ENCODE peak calls at places on chromosomes 4 and X, in five cellular contexts. B, O, L, Q and Y are unnamed samples.
A peak's percentile ranks its signal among the peaks of the same experiment; 100 is the strongest.

GRCh38 chrX:8179653-8180052 is 8.6 kb upstream of the VCX2 start:
- DNase-seq in B (no peak), O (no peak), L (no peak), Q (no peak), Y (no peak)

GRCh38 chr4:186832906-186833305 is 109.2 kb upstream of the FAT1 start:
- DNase-seq in B (no peak), O (no peak), L (no peak), Q (no peak), Y (no peak)

GRCh38 chr4:73855406-73855805 is 2.3 kb downstream of the PF4V1 start:
- DNase-seq in B (no peak), O (no peak), L (no peak), Q (no peak), Y (no peak)

GRCh38 chr4:155759372-155760252 is 791 bp downstream of the GUCY1B1 start:
- DNase-seq in B (peak; percentile 48), O (peak; percentile 86), L (peak; percentile 25), Q (peak; percentile 23), Y (no peak)

GRCh38 chr4:86706923-86707597 is 112.9 kb downstream of the PTPN13 start:
- DNase-seq in B (no peak), O (no peak), L (no peak), Q (no peak), Y (no peak)

GRCh38 chr4:161249779-161250440 is 913.9 kb downstream of the FSTL5 start:
- DNase-seq in B (no peak), O (no peak), L (no peak), Q (no peak), Y (no peak)

GRCh38 chr4:4860803-4861591 is 1.5 kb downstream of the MSX1 start:
- DNase-seq in B (no peak), O (no peak), L (no peak), Q (no peak), Y (no peak)

GRCh38 chr4:106587558-106587957 is 219.0 kb upstream of the GIMD1 start:
- DNase-seq in B (no peak), O (no peak), L (no peak), Q (no peak), Y (no peak)

GRCh38 chr4:175584172-175584571 is 227.9 kb downstream of the GPM6A start:
- DNase-seq in B (no peak), O (no peak), L (no peak), Q (no peak), Y (no peak)

GRCh38 chr4:36043901-36044300 is 200.4 kb downstream of the ARAP2 start:
- DNase-seq in B (no peak), O (no peak), L (no peak), Q (no peak), Y (no peak)

GRCh38 chr4:52201705-52202104 is 150.6 kb downstream of the SPATA18 start:
- DNase-seq in B (no peak), O (no peak), L (no peak), Q (no peak), Y (no peak)

GRCh38 chrX:427812-428725 is 41.4 kb upstream of the PPP2R3B start:
- DNase-seq in B (no peak), O (no peak), L (no peak), Q (no peak), Y (no peak)

GRCh38 chr4:72312032-72312650 is 256.9 kb downstream of the ADAMTS3 start:
- DNase-seq in B (peak; percentile 59), O (no peak), L (peak; percentile 29), Q (peak; percentile 24), Y (no peak)

GRCh38 chr4:911871-912490 is 20.1 kb downstream of the GAK start:
- DNase-seq in B (no peak), O (peak; percentile 80), L (no peak), Q (peak; percentile 22), Y (no peak)

GRCh38 chrX:102624105-102624504 is 24.8 kb downstream of the ARMCX5 start:
- DNase-seq in B (no peak), O (no peak), L (no peak), Q (no peak), Y (no peak)

GRCh38 chr4:75779059-75779757 is 54.8 kb downstream of the USO1 start:
- DNase-seq in B (no peak), O (no peak), L (no peak), Q (no peak), Y (no peak)

GRCh38 chr4:25654031-25654970 is 1.4 kb upstream of the SLC34A2 start:
- DNase-seq in B (peak; percentile 62), O (peak; percentile 73), L (no peak), Q (no peak), Y (peak; percentile 54)

GRCh38 chrX:15500497-15500966 is at the start of gene BMX:
- DNase-seq in B (no peak), O (peak; percentile 82), L (no peak), Q (no peak), Y (no peak)

GRCh38 chr4:85603437-85604336 is 128.7 kb downstream of the ARHGAP24 start:
- DNase-seq in B (no peak), O (no peak), L (no peak), Q (no peak), Y (no peak)

GRCh38 chrX:144586756-144587155 is 660.5 kb upstream of the SPANXN1 start:
- DNase-seq in B (peak; percentile 31), O (no peak), L (no peak), Q (no peak), Y (no peak)

GRCh38 chrX:49754238-49754857 is 58.6 kb upstream of the PAGE1 start:
- DNase-seq in B (no peak), O (no peak), L (peak; percentile 46), Q (peak; percentile 14), Y (no peak)

GRCh38 chr4:152307669-152308068 is 228.2 kb downstream of the FBXW7 start:
- DNase-seq in B (no peak), O (no peak), L (no peak), Q (no peak), Y (no peak)

GRCh38 chr4:6368601-6369000 is 99.0 kb downstream of the WFS1 start:
- DNase-seq in B (no peak), O (peak; percentile 45), L (no peak), Q (no peak), Y (no peak)

GRCh38 chrX:68989865-68990606 is 161.2 kb downstream of the EFNB1 start:
- DNase-seq in B (no peak), O (no peak), L (peak; percentile 59), Q (no peak), Y (no peak)

GRCh38 chrX:39416547-39417262 is 615.4 kb downstream of the MID1IP1 start:
- DNase-seq in B (no peak), O (no peak), L (no peak), Q (no peak), Y (no peak)

GRCh38 chr4:42519803-42520417 is 122.6 kb downstream of the SHISA3 start:
- DNase-seq in B (no peak), O (no peak), L (peak; percentile 57), Q (peak; percentile 18), Y (no peak)

GRCh38 chr4:162323919-162324318 is 160.1 kb upstream of the FSTL5 start:
- DNase-seq in B (no peak), O (no peak), L (no peak), Q (no peak), Y (no peak)

GRCh38 chr4:123659262-123659661 is 262.7 kb downstream of the SPRY1 start:
- DNase-seq in B (no peak), O (no peak), L (no peak), Q (no peak), Y (no peak)
- H3K4me3 ChIP-seq in B (no peak overlapping the region), O (no peak overlapping the region), L (no peak overlapping the region), Q (no peak overlapping the region), Y (no peak overlapping the region)

DNA sequence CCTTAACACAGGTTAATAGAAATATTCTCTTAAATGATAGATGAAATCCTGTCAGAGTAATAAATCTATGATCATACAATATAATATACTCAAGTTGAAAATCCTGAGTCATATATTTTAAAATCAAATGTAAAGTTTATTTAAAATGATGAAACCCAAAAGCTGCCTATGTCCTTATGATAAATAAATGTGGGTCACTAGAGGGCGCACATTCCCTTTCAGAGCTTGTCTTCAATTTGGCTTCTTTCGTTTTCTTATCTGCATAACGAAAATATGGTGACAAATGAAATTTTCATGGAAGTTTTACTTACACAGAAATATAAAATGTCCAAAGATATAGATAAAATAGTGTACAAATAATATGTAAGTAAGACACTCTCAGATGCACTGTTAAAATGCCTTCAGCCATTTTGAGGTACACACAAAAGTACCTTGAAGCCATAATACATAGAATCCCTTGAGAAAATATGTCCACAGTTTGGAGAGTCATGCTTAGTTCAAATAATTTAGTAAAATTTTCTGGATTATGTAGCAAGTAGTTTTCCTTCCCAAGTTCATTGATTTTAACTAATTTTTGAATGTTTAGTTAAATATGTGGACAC is 680.4 kb downstream of the DMD start:
- DNase-seq in B (no peak), O (no peak), L (no peak), Q (peak; percentile 9), Y (no peak)
- H3K4me3 ChIP-seq in B (no peak overlapping the region), O (no peak overlapping the region), L (no peak overlapping the region), Q (no peak overlapping the region), Y (peak overlapping the region; percentile 4)

GRCh38 chr4:119136541-119136940 is 909 bp downstream of the MYOZ2 start:
- DNase-seq in B (no peak), O (no peak), L (no peak), Q (no peak), Y (no peak)

GRCh38 chr4:119139822-119140252 is 4.2 kb downstream of the MYOZ2 start:
- DNase-seq in B (no peak), O (no peak), L (no peak), Q (no peak), Y (no peak)

GRCh38 chr4:119142837-119143236 is 7.2 kb downstream of the MYOZ2 start:
- DNase-seq in B (no peak), O (no peak), L (no peak), Q (no peak), Y (no peak)

GRCh38 chr4:119138046-119138445 is 2.4 kb downstream of the MYOZ2 start:
- DNase-seq in B (no peak), O (no peak), L (no peak), Q (no peak), Y (no peak)

DNA sequence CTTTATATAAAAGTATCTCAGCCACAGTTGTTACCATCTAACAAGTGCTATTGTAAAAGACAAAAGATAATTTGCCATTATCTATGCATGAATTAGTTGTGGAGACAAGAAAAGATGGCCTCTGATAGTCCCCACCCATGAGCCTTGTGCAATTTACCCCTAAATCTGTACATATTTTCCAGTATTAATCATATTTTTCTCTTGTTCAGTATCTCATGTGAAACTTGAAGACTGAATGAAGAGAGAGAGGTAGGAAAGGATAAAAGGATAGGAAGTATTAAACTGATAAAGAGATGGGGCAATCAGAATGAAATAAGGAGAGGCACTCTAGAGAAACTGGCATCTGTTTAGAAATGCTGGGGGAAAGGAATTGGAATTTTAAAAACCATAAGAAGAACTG is 3.7 kb downstream of the MYOZ2 start:
- DNase-seq in B (no peak), O (no peak), L (no peak), Q (no peak), Y (no peak)
- H3K4me3 ChIP-seq in B (no peak overlapping the region), O (no peak overlapping the region), L (no peak overlapping the region), Q (no peak overlapping the region), Y (no peak overlapping the region)

GRCh38 chrX:123967497-123967896 is 6.0 kb downstream of the STAG2 start:
- DNase-seq in B (no peak), O (no peak), L (no peak), Q (no peak), Y (no peak)

GRCh38 chrX:123965712-123966111 is 4.2 kb downstream of the STAG2 start:
- DNase-seq in B (no peak), O (no peak), L (no peak), Q (no peak), Y (no peak)

GRCh38 chrX:123971963-123972362 is 10.5 kb downstream of the STAG2 start:
- DNase-seq in B (no peak), O (no peak), L (no peak), Q (no peak), Y (no peak)

GRCh38 chrX:123964155-123964554 is 2.6 kb downstream of the STAG2 start:
- DNase-seq in B (no peak), O (no peak), L (no peak), Q (no peak), Y (no peak)

GRCh38 chrX:123968383-123969050 is 7.0 kb downstream of the STAG2 start:
- DNase-seq in B (no peak), O (no peak), L (no peak), Q (no peak), Y (no peak)
- H3K4me3 ChIP-seq in B (no peak overlapping the region), O (no peak overlapping the region), L (no peak overlapping the region), Q (no peak overlapping the region), Y (no peak overlapping the region)